ENCODE peak calls at places on chromosomes 6 and 20, in four cellular contexts. K is colonic mucosa, E is HL-60, Q is ascending aorta. O is an unnamed sample.

GRCh38 chr6:137094411-137095008 is 49.7 kb upstream of the IL20RA start:
- DNase-seq in K (peak), E (peak), Q (peak), O (no peak)

GRCh38 chr6:6362051-6362450 is 41.6 kb upstream of the F13A1 start:
- DNase-seq in K (no peak), E (no peak), Q (no peak), O (no peak)

GRCh38 chr6:1987640-1988039 is 257.8 kb downstream of the GMDS start:
- DNase-seq in K (no peak), E (no peak), Q (no peak), O (no peak)

GRCh38 chr20:57810511-57811372 is 100.9 kb upstream of the PMEPA1 start:
- DNase-seq in K (no peak), E (no peak), Q (no peak), O (no peak)

GRCh38 chr6:101803146-101803545 is 409.6 kb downstream of the GRIK2 start:
- DNase-seq in K (no peak), E (no peak), Q (no peak), O (no peak)

GRCh38 chr20:54179946-54180345 is 6.2 kb upstream of the CYP24A1 start:
- DNase-seq in K (no peak), E (no peak), Q (no peak), O (no peak)

GRCh38 chr20:3315110-3315509 is 76.1 kb upstream of the SLC4A11 start:
- DNase-seq in K (no peak), E (no peak), Q (no peak), O (no peak)

GRCh38 chr6:19013011-19013410 is 625.9 kb downstream of the RNF144B start:
- DNase-seq in K (no peak), E (no peak), Q (no peak), O (no peak)

GRCh38 chr6:161019324-161019839 is 27.8 kb downstream of the MAP3K4 start:
- DNase-seq in K (no peak), E (no peak), Q (no peak), O (no peak)

GRCh38 chr20:62898970-62899632 is 27.2 kb downstream of the DIDO1 start:
- DNase-seq in K (no peak), E (no peak), Q (no peak), O (no peak)

GRCh38 chr20:62901891-62902290 is 24.4 kb downstream of the DIDO1 start:
- DNase-seq in K (no peak), E (no peak), Q (no peak), O (no peak)

GRCh38 chr20:62899633-62900051 is 26.7 kb downstream of the DIDO1 start:
- DNase-seq in K (no peak), E (no peak), Q (no peak), O (no peak)

GRCh38 chr20:62900052-62900691 is 26.1 kb downstream of the DIDO1 start:
- DNase-seq in K (peak), E (peak), Q (peak), O (no peak)

GRCh38 chr20:62900692-62901584 is 25.4 kb downstream of the DIDO1 start:
- DNase-seq in K (peak), E (no peak), Q (no peak), O (no peak)
- TF ChIP-seq CTCF in K (no peak), E (no peak), Q (no peak), O (no peak)

GRCh38 chr6:63349401-63349800 is 29.6 kb upstream of the LGSN start:
- DNase-seq in K (no peak), E (no peak), Q (no peak), O (no peak)

GRCh38 chr6:63348836-63349235 is 29.1 kb upstream of the LGSN start:
- DNase-seq in K (no peak), E (no peak), Q (no peak), O (no peak)

GRCh38 chr6:63353282-63353630 is 33.5 kb upstream of the LGSN start:
- DNase-seq in K (no peak), E (no peak), Q (no peak), O (no peak)

GRCh38 chr6:63352587-63353281 is 33.0 kb upstream of the LGSN start:
- DNase-seq in K (peak), E (peak), Q (no peak), O (no peak)

DNA sequence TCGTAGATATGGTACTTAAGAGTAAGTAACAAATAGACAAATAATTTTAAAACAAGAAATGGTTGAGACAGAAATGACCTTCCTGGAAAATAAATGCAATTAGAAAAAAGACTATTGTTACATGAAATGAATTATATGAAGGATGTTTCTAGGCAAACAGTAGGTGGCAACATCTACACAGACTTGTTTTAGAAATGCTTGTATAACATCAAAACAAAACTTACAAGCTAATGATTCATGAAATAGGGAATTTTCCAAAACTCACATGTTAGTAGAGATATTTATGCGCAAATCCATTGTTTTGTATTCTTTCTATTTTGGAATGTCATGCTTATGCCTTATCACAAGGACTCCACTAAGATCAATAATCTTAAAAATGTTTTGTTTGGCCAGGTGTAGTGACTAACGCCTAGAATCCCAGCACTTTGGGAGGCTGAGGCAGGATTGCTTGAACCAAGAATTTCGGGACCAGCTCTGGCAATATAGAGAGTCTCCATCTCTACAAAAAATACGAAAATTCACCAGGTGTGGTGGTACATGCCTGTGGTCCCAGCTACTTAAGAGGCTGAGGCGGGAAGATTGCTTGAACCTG is 32.3 kb upstream of the LGSN start:
- DNase-seq in K (no peak), E (no peak), Q (no peak), O (no peak)
- TF ChIP-seq CTCF in K (peak), E (no peak), Q (peak), O (peak)

GRCh38 chr6:52535711-52536423 is 41.0 kb downstream of the TRAM2 start:
- DNase-seq in K (no peak), E (no peak), Q (no peak), O (no peak)

GRCh38 chr6:52538252-52538905 is 38.5 kb downstream of the TRAM2 start:
- DNase-seq in K (no peak), E (no peak), Q (no peak), O (no peak)

GRCh38 chr6:52537001-52537753 is 39.7 kb downstream of the TRAM2 start:
- DNase-seq in K (no peak), E (no peak), Q (no peak), O (no peak)

GRCh38 chr6:52534966-52535390 is 41.9 kb downstream of the TRAM2 start:
- DNase-seq in K (no peak), E (no peak), Q (no peak), O (no peak)

DNA sequence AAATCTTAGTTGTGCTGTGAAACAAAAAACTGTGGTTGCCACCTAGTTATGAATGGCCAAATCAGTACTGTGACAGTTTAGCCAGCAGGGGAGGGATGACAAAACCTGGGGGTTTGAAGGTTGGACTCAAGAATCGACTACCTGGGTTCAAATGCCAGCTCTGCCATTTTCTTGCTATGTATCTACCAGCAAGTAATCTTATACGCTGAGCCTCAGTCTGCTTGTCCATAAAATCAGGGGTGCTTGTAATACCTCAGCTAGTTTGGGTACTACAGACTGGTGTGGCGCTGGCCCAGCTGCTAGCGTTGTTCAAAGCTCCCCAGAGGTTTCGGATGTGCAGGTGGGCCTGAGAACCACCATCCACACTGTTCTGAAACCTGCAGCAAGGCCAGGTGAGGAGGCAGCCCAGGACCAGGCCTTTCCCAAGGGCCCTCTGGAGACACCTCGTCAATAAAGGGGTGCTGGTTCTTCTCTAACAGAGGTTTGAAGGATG is 40.4 kb downstream of the TRAM2 start:
- DNase-seq in K (no peak), E (no peak), Q (no peak), O (no peak)
- TF ChIP-seq CTCF in K (no peak), E (no peak), Q (no peak), O (no peak)

GRCh38 chr6:142280265-142280664 is 21.5 kb upstream of the ADGRG6 start:
- DNase-seq in K (no peak), E (no peak), Q (no peak), O (no peak)

GRCh38 chr6:142280927-142281326 is 20.9 kb upstream of the ADGRG6 start:
- DNase-seq in K (no peak), E (no peak), Q (no peak), O (no peak)

GRCh38 chr6:142279350-142280180 is 22.2 kb upstream of the ADGRG6 start:
- DNase-seq in K (no peak), E (no peak), Q (no peak), O (no peak)

GRCh38 chr6:142275146-142276006 is 26.4 kb upstream of the ADGRG6 start:
- DNase-seq in K (no peak), E (no peak), Q (no peak), O (no peak)

DNA sequence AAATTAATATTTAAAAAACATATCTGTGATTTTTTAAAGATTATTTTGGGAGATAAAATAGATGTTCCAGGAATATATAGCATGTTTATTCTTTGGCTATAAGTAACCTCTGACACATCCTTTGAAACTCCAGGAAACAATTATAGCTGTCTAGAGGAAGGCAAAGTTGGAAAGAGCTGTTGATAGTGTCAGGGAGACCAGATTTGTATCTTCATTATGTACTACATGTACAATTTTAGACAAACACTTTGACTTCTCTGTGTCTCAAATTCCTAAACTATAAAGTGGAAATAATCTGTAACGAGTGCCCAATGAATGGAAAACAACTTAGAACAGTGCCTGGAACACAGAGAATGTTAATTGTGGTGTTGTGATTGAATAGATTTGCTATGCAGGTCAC is 25.6 kb upstream of the ADGRG6 start:
- DNase-seq in K (no peak), E (no peak), Q (no peak), O (no peak)
- TF ChIP-seq CTCF in K (no peak), E (no peak), Q (no peak), O (no peak)

DNA sequence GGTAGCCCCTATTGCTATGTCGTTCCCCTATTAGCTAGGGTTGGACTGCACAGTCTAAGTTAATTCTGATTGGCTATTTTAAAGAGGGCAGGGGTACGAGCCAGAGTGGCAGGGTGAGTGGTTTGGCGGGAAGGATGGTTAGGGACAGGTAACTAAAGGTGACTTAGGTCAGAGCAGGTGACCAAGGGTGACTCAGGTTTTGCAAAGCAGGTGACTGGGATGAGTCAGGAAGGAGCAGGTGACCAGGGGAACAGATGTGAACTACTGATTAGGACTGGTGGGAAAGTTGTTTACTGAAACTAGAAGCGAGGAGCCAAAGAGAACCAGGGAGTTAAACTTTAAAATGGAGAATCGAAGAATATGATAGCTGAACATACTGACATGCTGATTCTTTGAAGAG is 295.2 kb downstream of the GJA1 start:
- DNase-seq in K (no peak), E (no peak), Q (no peak), O (no peak)
- TF ChIP-seq CTCF in K (no peak), E (no peak), Q (no peak), O (no peak)

DNA sequence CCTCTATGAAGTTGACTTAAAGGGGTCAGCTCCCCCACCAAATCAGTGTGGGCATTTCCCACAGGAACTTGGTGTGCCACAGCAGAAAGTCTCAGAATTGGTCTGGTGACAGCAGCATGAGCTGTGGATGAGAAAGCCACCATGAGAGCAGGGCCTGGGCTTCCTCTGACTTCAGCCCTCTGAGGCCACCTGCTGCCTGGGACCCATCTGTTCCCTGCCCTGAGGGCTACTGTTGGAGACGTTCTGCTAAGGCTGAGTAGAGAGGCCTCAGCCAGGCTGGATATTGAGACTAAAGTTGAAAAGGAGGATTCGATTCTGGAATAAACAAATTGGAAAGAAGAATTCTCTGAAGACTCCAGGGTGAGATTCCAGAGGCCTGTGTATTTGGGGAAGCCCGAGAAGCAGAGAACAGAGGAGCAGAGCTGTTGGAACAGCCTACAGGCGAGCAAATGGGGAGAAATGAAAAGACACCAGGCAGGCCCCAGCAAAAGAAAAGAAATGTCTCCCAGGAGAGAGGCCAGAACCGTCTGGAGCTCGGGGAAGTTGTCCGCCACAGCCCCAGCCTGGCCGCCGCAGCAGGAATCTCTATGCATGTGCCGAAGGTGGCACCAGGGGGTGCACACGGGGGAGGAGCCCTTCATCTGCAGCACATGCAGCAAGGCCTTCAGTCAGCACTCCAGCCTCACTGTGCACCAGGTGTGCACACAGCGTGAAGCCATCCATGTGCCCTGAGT is 37.5 kb upstream of the XRN2 start:
- DNase-seq in K (no peak), E (no peak), Q (no peak), O (no peak)
- TF ChIP-seq CTCF in K (no peak), E (no peak), Q (no peak), O (no peak)